ENCODE peak calls at places on chromosomes 2 and 18, in four cellular contexts. One of them, this sample, is unnamed.

GRCh38 chr18:43420091-43420490 is 142.8 kb upstream of the SYT4 start:
- ATAC-seq in foreskin keratinocyte: no peak
- ATAC-seq in lung: no peak
- ATAC-seq in activated CD8-positive, alpha-beta T cell treated with anti-CD3 and anti-CD28 coated beads for 36 hours: no peak
- ATAC-seq in this sample: no peak

GRCh38 chr2:238264072-238264460 is 24.2 kb upstream of the HES6 start:
- ATAC-seq in foreskin keratinocyte: no peak
- ATAC-seq in lung: no peak
- ATAC-seq in activated CD8-positive, alpha-beta T cell treated with anti-CD3 and anti-CD28 coated beads for 36 hours: no peak
- ATAC-seq in this sample: no peak

GRCh38 chr18:62954341-62954740 is 239.0 kb downstream of the PHLPP1 start:
- ATAC-seq in foreskin keratinocyte: no peak
- ATAC-seq in lung: no peak
- ATAC-seq in activated CD8-positive, alpha-beta T cell treated with anti-CD3 and anti-CD28 coated beads for 36 hours: peak; percentile 65
- ATAC-seq in this sample: no peak

GRCh38 chr2:157173740-157174184 is 83.7 kb upstream of the GALNT5 start:
- ATAC-seq in foreskin keratinocyte: peak; percentile 89
- ATAC-seq in lung: peak; percentile 55
- ATAC-seq in activated CD8-positive, alpha-beta T cell treated with anti-CD3 and anti-CD28 coated beads for 36 hours: no peak
- ATAC-seq in this sample: no peak

GRCh38 chr2:208929489-208929864 is 494.4 kb upstream of the MAP2 start:
- ATAC-seq in foreskin keratinocyte: no peak
- ATAC-seq in lung: no peak
- ATAC-seq in activated CD8-positive, alpha-beta T cell treated with anti-CD3 and anti-CD28 coated beads for 36 hours: no peak
- ATAC-seq in this sample: no peak

GRCh38 chr2:9782197-9782719 is 61.0 kb upstream of the TAF1B start:
- ATAC-seq in foreskin keratinocyte: peak; percentile 82
- ATAC-seq in lung: peak; percentile 58
- ATAC-seq in activated CD8-positive, alpha-beta T cell treated with anti-CD3 and anti-CD28 coated beads for 36 hours: peak; percentile 75
- ATAC-seq in this sample: peak; percentile 82

GRCh38 chr2:67057901-67058703 is 339.0 kb upstream of the ETAA1 start:
- ATAC-seq in foreskin keratinocyte: no peak
- ATAC-seq in lung: peak; percentile 56
- ATAC-seq in activated CD8-positive, alpha-beta T cell treated with anti-CD3 and anti-CD28 coated beads for 36 hours: no peak
- ATAC-seq in this sample: no peak

GRCh38 chr18:49524349-49524748 is 37.3 kb upstream of the C18orf32 start:
- ATAC-seq in foreskin keratinocyte: no peak
- ATAC-seq in lung: no peak
- ATAC-seq in activated CD8-positive, alpha-beta T cell treated with anti-CD3 and anti-CD28 coated beads for 36 hours: no peak
- ATAC-seq in this sample: no peak

GRCh38 chr2:47089083-47089464 is 66.0 kb downstream of the STPG4 start:
- ATAC-seq in foreskin keratinocyte: peak; percentile 82
- ATAC-seq in lung: no peak
- ATAC-seq in activated CD8-positive, alpha-beta T cell treated with anti-CD3 and anti-CD28 coated beads for 36 hours: no peak
- ATAC-seq in this sample: no peak

GRCh38 chr2:37786854-37787253 is 115.4 kb upstream of the CDC42EP3 start:
- ATAC-seq in foreskin keratinocyte: peak; percentile 92
- ATAC-seq in lung: no peak
- ATAC-seq in activated CD8-positive, alpha-beta T cell treated with anti-CD3 and anti-CD28 coated beads for 36 hours: no peak
- ATAC-seq in this sample: no peak

GRCh38 chr2:46655551-46656436 is 176.4 kb downstream of the TMEM247 start:
- ATAC-seq in foreskin keratinocyte: no peak
- ATAC-seq in lung: peak; percentile 44
- ATAC-seq in activated CD8-positive, alpha-beta T cell treated with anti-CD3 and anti-CD28 coated beads for 36 hours: no peak
- ATAC-seq in this sample: no peak

GRCh38 chr2:121793816-121794215 is 38.4 kb downstream of the TSN start:
- ATAC-seq in foreskin keratinocyte: no peak
- ATAC-seq in lung: no peak
- ATAC-seq in activated CD8-positive, alpha-beta T cell treated with anti-CD3 and anti-CD28 coated beads for 36 hours: no peak
- ATAC-seq in this sample: no peak

GRCh38 chr18:21991081-21991534 is 178.3 kb upstream of the GATA6 start:
- ATAC-seq in foreskin keratinocyte: no peak
- ATAC-seq in lung: peak; percentile 19
- ATAC-seq in activated CD8-positive, alpha-beta T cell treated with anti-CD3 and anti-CD28 coated beads for 36 hours: no peak
- ATAC-seq in this sample: no peak

GRCh38 chr2:230877131-230877736 is 12.5 kb downstream of the ITM2C start:
- ATAC-seq in foreskin keratinocyte: no peak
- ATAC-seq in lung: no peak
- ATAC-seq in activated CD8-positive, alpha-beta T cell treated with anti-CD3 and anti-CD28 coated beads for 36 hours: no peak
- ATAC-seq in this sample: no peak

This sample was measured in activated T-helper 17 cell treated with anti-CD3 and anti-CD28 coated beads, Interleukin-2, amount 50 U/mL, for 72 hours.